ENCODE peak calls at places on chromosomes 3 and 15, in six cellular contexts. Z, B, N, A, G and X are unnamed samples.

GRCh38 chr15:25824618-25825017 is 38.5 kb downstream of the ATP10A start:
- DNase-seq in Z (no peak), B (no peak), N (no peak), A (no peak), G (no peak), X (no peak)

GRCh38 chr15:69225355-69226027 is 65.1 kb downstream of the GLCE start:
- DNase-seq in Z (peak; percentile 72), B (peak; percentile 26), N (no peak), A (peak; percentile 67), G (no peak), X (peak; percentile 12)

GRCh38 chr3:194058189-194058571 is 77.8 kb upstream of the HES1 start:
- DNase-seq in Z (peak; percentile 40), B (peak; percentile 77), N (peak; percentile 44), A (peak; percentile 36), G (peak; percentile 73), X (peak; percentile 55)

GRCh38 chr3:132652640-132653270 is 6.9 kb downstream of the ACAD11 start:
- DNase-seq in Z (peak; percentile 24), B (no peak), N (no peak), A (peak; percentile 33), G (no peak), X (no peak)

GRCh38 chr3:128775906-128776542 is 50.0 kb downstream of the RAB7A start:
- DNase-seq in Z (no peak), B (no peak), N (no peak), A (no peak), G (no peak), X (no peak)

GRCh38 chr3:99668044-99668443 is 29.6 kb downstream of the COL8A1 start:
- DNase-seq in Z (no peak), B (no peak), N (no peak), A (no peak), G (no peak), X (no peak)

GRCh38 chr3:171585029-171585428 is 124.8 kb upstream of the TNIK start:
- DNase-seq in Z (no peak), B (no peak), N (no peak), A (no peak), G (no peak), X (no peak)

GRCh38 chr3:138051946-138052802 is 42.2 kb downstream of the CLDN18 start:
- DNase-seq in Z (peak; percentile 68), B (peak; percentile 70), N (no peak), A (peak; percentile 62), G (no peak), X (peak; percentile 82)

GRCh38 chr15:38670142-38671002 is 105.8 kb upstream of the RASGRP1 start:
- DNase-seq in Z (no peak), B (no peak), N (no peak), A (no peak), G (no peak), X (peak; percentile 76)

GRCh38 chr3:126197854-126198584 is 17.6 kb upstream of the ALDH1L1 start:
- DNase-seq in Z (peak; percentile 75), B (peak; percentile 80), N (peak; percentile 85), A (peak; percentile 60), G (peak; percentile 83), X (peak; percentile 67)

GRCh38 chr3:4138784-4139431 is 164.3 kb upstream of the SETMAR start:
- DNase-seq in Z (no peak), B (no peak), N (no peak), A (no peak), G (no peak), X (no peak)
- TF ChIP-seq CTCF in Z (no peak), B (no peak), N (no peak), A (no peak), G (no peak), X (no peak)

GRCh38 chr3:24002129-24002528 is 57.0 kb downstream of the NR1D2 start:
- DNase-seq in Z (no peak), B (no peak), N (no peak), A (no peak), G (no peak), X (no peak)
- H3K4me3 ChIP-seq in Z (no peak overlapping the region), B (no peak overlapping the region), N (no peak overlapping the region), A (no peak overlapping the region), G (no peak overlapping the region), X (no peak overlapping the region)

DNA sequence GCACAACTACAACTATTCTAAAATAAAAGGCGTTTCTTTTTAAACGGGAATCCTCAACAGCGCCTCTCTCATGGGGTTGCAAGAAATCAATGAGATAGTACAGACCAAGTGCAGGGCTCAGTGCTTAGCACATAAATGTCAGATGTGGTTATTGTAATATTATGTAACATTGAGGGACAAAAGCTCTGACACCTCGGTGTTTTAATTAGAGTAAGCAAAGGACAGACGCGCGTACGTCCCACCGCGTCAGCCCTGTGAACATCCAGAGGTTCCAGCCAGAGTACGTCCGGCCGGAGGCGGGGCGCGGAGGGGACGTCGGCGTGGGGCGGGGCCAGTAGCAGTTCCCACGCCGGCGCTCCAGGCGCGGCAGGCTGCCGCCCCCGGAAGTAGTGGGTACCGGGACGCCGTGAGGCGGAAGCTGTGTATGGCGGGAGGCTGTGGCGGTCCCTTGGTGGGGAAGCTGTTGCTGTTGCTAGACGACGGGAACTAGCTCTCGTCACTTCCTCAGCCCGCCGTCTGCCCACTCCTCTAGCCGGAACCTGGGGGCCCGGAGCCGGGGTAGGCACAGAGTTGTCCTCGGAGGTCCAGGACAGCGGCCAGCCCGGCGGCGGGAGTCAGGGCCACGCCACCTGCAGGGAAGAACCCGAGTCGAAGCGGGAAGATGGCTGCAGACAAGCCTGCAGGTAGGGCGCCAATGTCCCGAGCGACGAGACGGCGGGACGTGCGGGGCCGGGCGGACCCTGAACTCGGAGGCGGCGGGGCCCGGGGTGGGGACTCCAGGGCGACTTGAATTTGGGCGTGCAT is at the start of gene CNOT10:
- DNase-seq in Z (peak; percentile 93), B (peak; percentile 98), N (peak; percentile 93), A (peak; percentile 89), G (peak; percentile 97), X (peak; percentile 97)
- TF ChIP-seq CTCF in Z (no peak), B (peak; percentile 27), N (no peak), A (no peak), G (no peak), X (no peak)

GRCh38 chr15:92393994-92394326 is 279 bp downstream of the ST8SIA2 start:
- DNase-seq in Z (no peak), B (peak; percentile 19), N (no peak), A (no peak), G (no peak), X (no peak)
- H3K4me3 ChIP-seq in Z (no peak overlapping the region), B (peak overlapping the region; percentile 67), N (no peak overlapping the region), A (no peak overlapping the region), G (peak overlapping the region; percentile 37), X (no peak overlapping the region)